ENCODE peak calls at places on chromosomes 6 and 20, in six cellular contexts. V is upper lobe of right lung; L is naive thymus-derived CD4-positive, alpha-beta T cell; H is uterus; X is tibial nerve; W is PC-3. K is an unnamed sample.

GRCh38 chr6:149357726-149358538 is 40.4 kb downstream of the TAB2 start:
- DNase-seq in W (no peak), H (no peak), L (no peak), X (no peak), V (no peak), K (no peak)

GRCh38 chr6:27078734-27079357 is 168.7 kb upstream of the PRSS16 start:
- DNase-seq in X (no peak), V (peak; percentile 66), H (no peak), L (peak; percentile 23), W (peak; percentile 73), K (peak; percentile 53)

GRCh38 chr6:41053056-41053455 is at the start of gene APOBEC2:
- DNase-seq in H (no peak), L (no peak), V (no peak), W (no peak), X (no peak), K (peak; percentile 68)

GRCh38 chr20:5550738-5551529 is 199.3 kb upstream of the SHLD1 start:
- DNase-seq in L (no peak), H (no peak), X (no peak), V (no peak), W (no peak), K (no peak)

GRCh38 chr6:117440558-117441525 is 15.1 kb upstream of the ROS1 start:
- DNase-seq in X (no peak), V (no peak), L (no peak), W (peak; percentile 89), H (no peak), K (no peak)

GRCh38 chr6:56953597-56954388 is 1.1 kb upstream of the BEND6 start:
- DNase-seq in L (no peak), H (no peak), V (no peak), W (no peak), X (no peak), K (no peak)

GRCh38 chr6:35042451-35042850 is 98.7 kb downstream of the TCP11 start:
- DNase-seq in L (no peak), W (no peak), V (no peak), H (no peak), X (no peak), K (no peak)

GRCh38 chr6:39247667-39248194 is 18.5 kb upstream of the KCNK5 start:
- DNase-seq in X (no peak), H (no peak), L (no peak), V (no peak), W (no peak), K (no peak)

DNA sequence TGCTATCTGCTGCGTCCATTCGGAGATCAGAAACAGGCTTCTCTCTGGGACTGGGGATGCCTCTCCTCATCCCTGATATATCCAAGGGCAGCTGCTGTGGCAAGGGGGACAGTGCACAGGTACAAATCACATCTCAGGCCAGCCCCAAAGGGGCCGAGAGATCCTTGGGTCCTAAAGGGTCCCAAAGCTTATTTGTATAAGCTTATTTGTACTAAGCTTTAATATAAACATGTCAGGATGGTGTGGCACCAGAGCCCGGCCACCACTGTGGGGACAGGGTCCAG is 45.3 kb downstream of the FGD2 start:
- DNase-seq in W (no peak), L (no peak), H (no peak), V (no peak), X (no peak), K (no peak)
- H3K4me1 ChIP-seq in W (peaks cover 20% of the 10 kb centered on the region), L (peaks cover 46% of the 10 kb centered on the region), H (no peaks in the 10 kb centered on the region), V (peaks cover 33% of the 10 kb centered on the region), X (no peaks in the 10 kb centered on the region), K (peaks cover 22% of the 10 kb centered on the region)

GRCh38 chr20:38065764-38066375 is 32.3 kb downstream of the RPRD1B start:
- DNase-seq in L (no peak), X (no peak), H (peak; percentile 59), V (no peak), W (no peak), K (no peak)
- H3K36me3 ChIP-seq in L (peaks cover 48% of the 10 kb centered on the region), X (no peaks in the 10 kb centered on the region), H (no peaks in the 10 kb centered on the region), V (peaks cover 89% of the 10 kb centered on the region), W (peaks cover 83% of the 10 kb centered on the region), K (peaks cover 47% of the 10 kb centered on the region)

DNA sequence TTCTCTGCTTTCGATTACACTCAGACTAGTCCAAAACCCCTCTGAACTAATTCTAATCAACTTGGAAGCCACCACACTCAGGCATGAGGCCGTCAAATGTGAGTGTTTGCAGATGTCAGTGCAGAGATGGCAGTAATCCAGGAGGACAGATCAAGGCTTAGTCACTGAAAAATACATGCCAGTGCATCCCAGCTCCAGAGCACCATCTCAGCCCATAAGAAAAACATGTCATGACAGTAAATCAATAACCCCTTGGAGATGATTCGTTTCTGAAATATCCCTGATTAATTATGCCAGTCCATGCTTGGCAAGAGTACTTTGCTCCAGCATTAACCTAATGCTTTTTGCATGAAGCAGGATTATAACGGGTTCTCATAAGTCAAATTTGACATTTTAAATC is 179.5 kb downstream of the ADAT2 start:
- DNase-seq in V (no peak), X (no peak), H (peak; percentile 16), W (peak; percentile 78), L (no peak), K (no peak)
- H3K4me3 ChIP-seq in V (no peak overlapping the region), X (no peak overlapping the region), H (no peak overlapping the region), W (no peak overlapping the region), L (no peak overlapping the region), K (no peak overlapping the region)

GRCh38 chr6:166951670-166952060 is 4.7 kb downstream of the RNASET2 start:
- DNase-seq in X (no peak), L (no peak), W (no peak), V (no peak), H (no peak), K (no peak)
- H3K4me1 ChIP-seq in X (no peaks in the 10 kb centered on the region), L (peaks cover 28% of the 10 kb centered on the region), W (peaks cover 10% of the 10 kb centered on the region), V (peaks cover 3% of the 10 kb centered on the region), H (no peaks in the 10 kb centered on the region), K (no peaks in the 10 kb centered on the region)

GRCh38 chr6:17081860-17082508 is 19.9 kb upstream of the STMND1 start:
- DNase-seq in H (no peak), W (no peak), X (no peak), L (no peak), V (no peak), K (no peak)

GRCh38 chr6:17088091-17088611 is 13.7 kb upstream of the STMND1 start:
- DNase-seq in V (no peak), L (no peak), W (no peak), X (no peak), H (no peak), K (no peak)

GRCh38 chr6:17091122-17091521 is 10.7 kb upstream of the STMND1 start:
- DNase-seq in W (peak; percentile 43), H (no peak), X (no peak), L (no peak), V (no peak), K (no peak)

GRCh38 chr6:17083397-17083796 is 18.5 kb upstream of the STMND1 start:
- DNase-seq in X (no peak), H (no peak), L (no peak), W (no peak), V (no peak), K (no peak)

DNA sequence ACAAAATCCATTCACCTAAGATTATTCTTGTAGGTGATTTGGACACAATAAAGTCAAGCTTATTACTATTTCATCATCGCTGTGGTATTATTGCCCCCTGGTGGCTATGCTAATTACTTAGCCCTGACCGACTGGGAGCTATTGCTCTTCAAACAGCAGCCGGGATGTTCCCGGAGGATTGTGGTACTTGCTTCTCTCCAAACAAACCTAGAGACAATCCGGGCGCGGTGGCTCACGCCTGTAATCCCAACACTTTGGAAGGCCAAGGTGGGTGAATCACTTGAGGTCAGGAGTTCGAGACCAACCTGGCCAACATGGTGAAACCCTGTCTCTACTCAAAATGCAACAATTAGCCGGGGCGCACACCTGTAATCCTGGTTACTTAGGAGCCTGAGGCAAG is 15.4 kb upstream of the STMND1 start:
- DNase-seq in L (no peak), W (peak; percentile 93), V (no peak), X (no peak), H (peak; percentile 35), K (no peak)
- H3K36me3 ChIP-seq in L (no peaks in the 10 kb centered on the region), W (no peaks in the 10 kb centered on the region), V (no peaks in the 10 kb centered on the region), X (no peaks in the 10 kb centered on the region), H (no peaks in the 10 kb centered on the region), K (no peaks in the 10 kb centered on the region)